ENCODE peak calls at places on chromosomes 2 and 18, in nine cellular contexts. N, A, L, G, R, V, C, I and M are unnamed samples.

GRCh38 chr2:70732736-70733427 is 35.1 kb downstream of the ADD2 start:
- DNase-seq in L (no peak), C (no peak), N (no peak), R (no peak), V (no peak), I (no peak), A (no peak), G (no peak), M (no peak)

GRCh38 chr2:234792566-234792965 is 159.3 kb upstream of the SH3BP4 start:
- DNase-seq in N (no peak), A (no peak), V (no peak), I (no peak), R (peak), C (no peak), L (no peak), G (no peak), M (no peak)

GRCh38 chr2:11558206-11558886 is 24.5 kb downstream of the GREB1 start:
- DNase-seq in L (no peak), G (no peak), R (no peak), A (no peak), N (peak), C (no peak), I (no peak), V (no peak), M (no peak)

GRCh38 chr2:112229365-112229764 is 25.5 kb downstream of the ZC3H8 start:
- DNase-seq in C (no peak), G (peak), I (no peak), V (no peak), R (peak), A (no peak), N (no peak), L (no peak), M (no peak)

GRCh38 chr18:41170346-41170745 is 784.7 kb upstream of the PIK3C3 start:
- DNase-seq in V (no peak), G (no peak), C (no peak), L (no peak), I (no peak), R (no peak), N (no peak), A (no peak), M (no peak)

GRCh38 chr2:20419007-20419576 is 27.8 kb upstream of the RHOB start:
- DNase-seq in C (no peak), A (no peak), N (no peak), L (no peak), V (no peak), I (no peak), G (no peak), R (no peak), M (no peak)

GRCh38 chr18:3585656-3586509 is 135.9 kb downstream of the TGIF1 start:
- DNase-seq in I (peak), V (no peak), A (peak), R (no peak), C (peak), N (peak), G (peak), L (peak), M (peak)

GRCh38 chr2:180722551-180723239 is 257.7 kb upstream of the UBE2E3 start:
- DNase-seq in A (no peak), N (no peak), L (no peak), I (no peak), G (no peak), V (no peak), C (no peak), R (no peak), M (no peak)

GRCh38 chr2:134711622-134712125 is 7.1 kb downstream of the TMEM163 start:
- DNase-seq in I (no peak), G (no peak), V (no peak), N (no peak), A (no peak), R (no peak), C (no peak), L (no peak), M (no peak)

GRCh38 chr2:201111096-201111495 is 4.9 kb upstream of the CFLAR start:
- DNase-seq in A (no peak), V (no peak), I (no peak), R (no peak), G (no peak), L (no peak), N (no peak), C (no peak), M (no peak)